ENCODE peak calls at places on chromosome 18, in seven cellular contexts. R is cardiac fibroblast, M is nephron progenitor cell, W is psoas muscle, V is coronary artery, K is RWPE1, C is upper lobe of right lung. U is an unnamed sample.
A peak's percentile ranks its signal among the peaks of the same experiment; 100 is the strongest.

GRCh38 chr18:58893388-58894099 is 28.9 kb downstream of the ZNF532 start:
- DNase-seq in M (no peak), V (no peak), K (no peak), R (no peak), C (no peak), W (no peak), U (no peak)

GRCh38 chr18:36897253-36897652 is 68.3 kb downstream of the KIAA1328 start:
- DNase-seq in V (no peak), W (no peak), K (no peak), R (no peak), M (no peak), C (no peak), U (no peak)

GRCh38 chr18:10230072-10230471 is 224.4 kb upstream of the APCDD1 start:
- DNase-seq in K (peak; percentile 69), V (no peak), C (no peak), R (peak; percentile 82), W (no peak), M (no peak), U (peak; percentile 16)

GRCh38 chr18:24633121-24633520 is 172.7 kb downstream of the HRH4 start:
- DNase-seq in M (no peak), V (no peak), R (no peak), W (no peak), K (no peak), C (no peak), U (peak; percentile 2)

GRCh38 chr18:54094474-54094873 is 130.0 kb downstream of the MBD2 start:
- DNase-seq in R (no peak), V (no peak), W (no peak), M (no peak), K (no peak), C (no peak), U (no peak)

GRCh38 chr18:13425357-13426095 is 207.0 kb downstream of the LDLRAD4 start:
- DNase-seq in V (no peak), R (no peak), K (no peak), C (no peak), M (no peak), W (no peak), U (no peak)

GRCh38 chr18:45775241-45775676 is 50.2 kb upstream of the SIGLEC15 start:
- DNase-seq in M (peak; percentile 26), V (peak; percentile 81), C (peak; percentile 89), K (no peak), W (peak; percentile 81), R (peak; percentile 90), U (peak; percentile 59)

GRCh38 chr18:53906681-53907080 is 317.8 kb downstream of the MBD2 start:
- DNase-seq in C (no peak), V (no peak), M (no peak), W (no peak), R (peak; percentile 51), K (no peak), U (peak; percentile 8)

GRCh38 chr18:2515908-2516625 is 55.2 kb downstream of the METTL4 start:
- DNase-seq in R (peak; percentile 86), W (no peak), K (peak; percentile 76), V (no peak), M (no peak), C (no peak), U (no peak)

GRCh38 chr18:23259701-23260661 is 124.7 kb downstream of the CABLES1 start:
- DNase-seq in V (peak; percentile 88), W (peak; percentile 83), M (peak; percentile 85), K (peak; percentile 15), C (peak; percentile 93), R (peak; percentile 94), U (no peak)

GRCh38 chr18:13461488-13461887 is 242.9 kb downstream of the LDLRAD4 start:
- DNase-seq in K (no peak), W (no peak), R (no peak), M (no peak), V (no peak), C (no peak), U (no peak)

GRCh38 chr18:67417864-67418523 is 98.5 kb downstream of the DSEL start:
- DNase-seq in R (peak; percentile 51), W (no peak), M (no peak), K (peak; percentile 5), V (no peak), C (no peak), U (no peak)

GRCh38 chr18:53567935-53568574 is 656.4 kb downstream of the MBD2 start:
- DNase-seq in W (no peak), V (no peak), C (no peak), K (peak; percentile 4), M (peak; percentile 11), R (peak; percentile 54), U (no peak)

GRCh38 chr18:54679318-54680149 is 88.5 kb downstream of the DYNAP start:
- DNase-seq in M (no peak), V (no peak), R (peak; percentile 89), K (peak; percentile 43), C (no peak), W (no peak), U (peak; percentile 48)

GRCh38 chr18:35371412-35372195 is 5.5 kb downstream of the ZNF396 start:
- DNase-seq in C (no peak), R (no peak), W (no peak), V (no peak), K (no peak), M (no peak), U (peak; percentile 31)

GRCh38 chr18:8890957-8891464 is 185.7 kb downstream of the MTCL1 start:
- DNase-seq in W (no peak), K (peak; percentile 96), R (peak; percentile 79), C (no peak), M (peak; percentile 14), V (no peak), U (peak; percentile 59)

GRCh38 chr18:45920367-45920766 is 46.8 kb downstream of the EPG5 start:
- DNase-seq in K (peak; percentile 48), V (no peak), W (peak; percentile 93), M (no peak), C (peak; percentile 84), R (peak; percentile 93), U (peak; percentile 74)

DNA sequence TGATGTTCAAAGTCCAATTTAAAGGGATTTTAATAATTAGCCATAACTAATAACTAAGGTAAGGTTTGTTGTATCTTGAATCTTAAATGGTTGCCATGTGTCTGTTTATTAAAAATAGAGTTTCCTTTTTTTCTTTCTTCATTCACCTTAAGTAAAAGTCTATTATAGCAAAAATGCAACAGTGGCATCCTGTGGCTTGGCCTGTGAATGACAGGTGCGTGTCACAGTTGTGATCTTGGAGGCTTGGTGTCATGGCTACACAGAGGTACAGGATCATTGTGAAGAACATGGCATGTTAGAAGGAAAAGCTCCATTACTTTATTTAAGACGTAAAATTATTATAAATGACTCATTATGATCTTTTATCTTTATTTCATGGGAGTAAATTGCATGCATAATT is 246.1 kb downstream of the BCL2 start:
- DNase-seq in V (no peak), C (no peak), M (no peak), K (no peak), R (no peak), W (no peak), U (no peak)
- TF ChIP-seq CTCF in V (no peak), C (no peak), M (no peak), K (no peak), R (no peak), W (no peak), U (no peak)

GRCh38 chr18:41938445-41938844 is 16.6 kb upstream of the PIK3C3 start:
- DNase-seq in V (no peak), R (peak; percentile 76), M (no peak), K (no peak), W (no peak), C (no peak), U (no peak)
- TF ChIP-seq CTCF in V (no peak), R (peak; percentile 45), M (no peak), K (no peak), W (no peak), C (no peak), U (no peak)

GRCh38 chr18:21915546-21915945 is 175.0 kb downstream of the MIB1 start:
- DNase-seq in W (no peak), R (no peak), K (no peak), M (no peak), V (no peak), C (no peak), U (no peak)

GRCh38 chr18:21914739-21915319 is 174.2 kb downstream of the MIB1 start:
- DNase-seq in R (peak; percentile 81), C (no peak), M (peak; percentile 31), K (peak; percentile 30), V (no peak), W (no peak), U (no peak)

GRCh38 chr18:21910906-21911305 is 170.3 kb downstream of the MIB1 start:
- DNase-seq in C (no peak), V (no peak), W (no peak), R (no peak), K (no peak), M (no peak), U (no peak)

GRCh38 chr18:21911551-21911950 is 171.0 kb downstream of the MIB1 start:
- DNase-seq in M (no peak), W (no peak), K (no peak), V (no peak), R (no peak), C (no peak), U (no peak)

GRCh38 chr18:21912339-21913239 is 172.0 kb downstream of the MIB1 start:
- DNase-seq in K (no peak), M (peak; percentile 22), V (no peak), C (no peak), W (no peak), R (no peak), U (no peak)
- TF ChIP-seq CTCF in K (no peak), M (no peak), V (no peak), C (no peak), W (no peak), R (peak; percentile 9), U (no peak)

GRCh38 chr18:7805880-7806279 is 238.8 kb downstream of the PTPRM start:
- DNase-seq in K (no peak), M (no peak), C (no peak), W (no peak), R (no peak), V (no peak), U (no peak)
- TF ChIP-seq CTCF in K (no peak), M (no peak), C (peak; percentile 16), W (no peak), R (peak; percentile 10), V (no peak), U (no peak)